ENCODE peak calls at places on chromosome 7, in six cellular contexts. C is ELF-1; U is activated CD4-positive, alpha-beta T cell treated with anti-CD3 and anti-CD28 coated beads, Interleukin-2, amount 50 U/mL, for 4 hours; T is GF-D8; S is NCI-H1105 treated with DMSO at 0.1 percent for 48 hours; K is SK-N-SH. R is an unnamed sample.

GRCh38 chr7:127884066-127884559 is 147.1 kb downstream of the LRRC4 start:
- DNase-seq in C (no peak), U (no peak), T (no peak), S (no peak), K (no peak), R (no peak)

GRCh38 chr7:86911703-86912102 is 147.8 kb downstream of the ELAPOR2 start:
- DNase-seq in C (no peak), U (no peak), T (no peak), S (peak), K (no peak), R (no peak)

GRCh38 chr7:26153823-26154783 is 2.1 kb downstream of the NFE2L3 start:
- DNase-seq in C (peak), U (peak), T (no peak), S (no peak), K (no peak), R (no peak)

GRCh38 chr7:43701929-43702328 is 27.4 kb downstream of the COA1 start:
- DNase-seq in C (no peak), U (no peak), T (no peak), S (no peak), K (no peak), R (no peak)

GRCh38 chr7:151081170-151082101 is 827 bp upstream of the FASTK start:
- DNase-seq in C (peak), U (no peak), T (no peak), S (peak), K (peak), R (no peak)

GRCh38 chr7:151272877-151273276 is 24.4 kb upstream of the SMARCD3 start:
- DNase-seq in C (no peak), U (no peak), T (no peak), S (no peak), K (no peak), R (no peak)

GRCh38 chr7:6273380-6273837 is 985 bp upstream of the CYTH3 start:
- DNase-seq in C (no peak), U (no peak), T (no peak), S (peak), K (peak), R (peak)

GRCh38 chr7:2037805-2038635 is 194.7 kb downstream of the MAD1L1 start:
- DNase-seq in C (no peak), U (no peak), T (no peak), S (no peak), K (no peak), R (no peak)

GRCh38 chr7:24824400-24824799 is 67.1 kb upstream of the GSDME start:
- DNase-seq in C (no peak), U (no peak), T (no peak), S (no peak), K (no peak), R (no peak)

GRCh38 chr7:41688012-41688625 is 14.8 kb downstream of the INHBA start:
- DNase-seq in C (no peak), U (no peak), T (no peak), S (no peak), K (no peak), R (no peak)

GRCh38 chr7:46814516-46815250 is 767.2 kb downstream of the TNS3 start:
- DNase-seq in C (no peak), U (no peak), T (no peak), S (no peak), K (no peak), R (no peak)

GRCh38 chr7:98836811-98837631 is 32.8 kb downstream of the TMEM130 start:
- DNase-seq in C (peak), U (no peak), T (no peak), S (peak), K (peak), R (peak)

GRCh38 chr7:7709263-7709662 is 9.1 kb downstream of the RPA3 start:
- DNase-seq in C (peak), U (no peak), T (no peak), S (no peak), K (no peak), R (no peak)